ENCODE peak calls at places on chromosomes 3 and 15, in seven cellular contexts. Q is sigmoid colon, Z is GM12878, M is GM23338, B is breast epithelium, J is HCT116, P is transverse colon. A is an unnamed sample. For H3K4me1, the result is how much of the 10 kb centered on the place peaks cover.

GRCh38 chr3:127777332-127777731 is 45.0 kb downstream of the MGLL start:
- DNase-seq in Q (no peak), Z (no peak), M (no peak), B (no peak), J (no peak), P (no peak), A (no peak)

GRCh38 chr15:45653702-45654424 is 19.0 kb downstream of the SQOR start:
- DNase-seq in Q (no peak), Z (no peak), M (no peak), B (no peak), J (no peak), P (no peak), A (no peak)

GRCh38 chr3:197748597-197749314 is 927 bp upstream of the FYTTD1 start:
- DNase-seq in Q (no peak), Z (no peak), M (no peak), B (no peak), J (no peak), P (no peak), A (no peak)

GRCh38 chr15:90550919-90551318 is 21.2 kb downstream of the CRTC3 start:
- DNase-seq in Q (no peak), Z (no peak), M (no peak), B (no peak), J (no peak), P (no peak), A (no peak)

GRCh38 chr3:194178693-194179092 is 42.7 kb downstream of the HES1 start:
- DNase-seq in Q (no peak), Z (no peak), M (no peak), B (peak), J (no peak), P (no peak), A (no peak)

GRCh38 chr3:112048911-112049310 is 14.4 kb downstream of the TMPRSS7 start:
- DNase-seq in Q (no peak), Z (no peak), M (peak), B (no peak), J (no peak), P (no peak), A (no peak)

GRCh38 chr3:46717447-46718231 is at the start of gene PRSS50:
- DNase-seq in Q (peak), Z (no peak), M (peak), B (no peak), J (no peak), P (no peak), A (peak)

GRCh38 chr15:38414351-38414750 is 39.6 kb upstream of the FAM98B start:
- DNase-seq in Q (peak), Z (no peak), M (peak), B (no peak), J (peak), P (peak), A (no peak)

GRCh38 chr3:150372320-150373118 is 35.6 kb upstream of the TSC22D2 start:
- DNase-seq in Q (no peak), Z (no peak), M (no peak), B (no peak), J (no peak), P (no peak), A (no peak)

GRCh38 chr3:58180940-58181587 is 29.7 kb downstream of the DNASE1L3 start:
- DNase-seq in Q (no peak), Z (no peak), M (no peak), B (no peak), J (peak), P (no peak), A (no peak)

GRCh38 chr3:138850151-138850550 is 15.4 kb upstream of the PIK3CB start:
- DNase-seq in Q (no peak), Z (no peak), M (no peak), B (no peak), J (no peak), P (no peak), A (no peak)

GRCh38 chr3:9104121-9104520 is 140.8 kb upstream of the RAD18 start:
- DNase-seq in Q (no peak), Z (no peak), M (no peak), B (no peak), J (no peak), P (no peak), A (no peak)

GRCh38 chr3:113409676-113410075 is 31.6 kb downstream of the CFAP44 start:
- DNase-seq in Q (no peak), Z (no peak), M (no peak), B (no peak), J (no peak), P (no peak), A (no peak)

GRCh38 chr3:100316656-100317069 is 17.9 kb upstream of the NIT2 start:
- DNase-seq in Q (no peak), Z (no peak), M (peak), B (no peak), J (peak), P (no peak), A (no peak)

GRCh38 chr3:82715091-82715856 is 953.8 kb upstream of the GBE1 start:
- DNase-seq in Q (peak), Z (no peak), M (no peak), B (no peak), J (no peak), P (no peak), A (no peak)

GRCh38 chr3:37985637-37986320 is 4.8 kb upstream of the VILL start:
- DNase-seq in Q (peak), Z (no peak), M (peak), B (peak), J (no peak), P (peak), A (peak)

GRCh38 chr15:75640483-75641175 is 605 bp upstream of the IMP3 start:
- DNase-seq in Q (no peak), Z (peak), M (peak), B (no peak), J (peak), P (no peak), A (peak)

GRCh38 chr3:154184582-154184981 is 63.4 kb downstream of the ARHGEF26 start:
- DNase-seq in Q (no peak), Z (no peak), M (no peak), B (no peak), J (no peak), P (no peak), A (no peak)

GRCh38 chr15:90816401-90817116 is 51.8 kb upstream of the FURIN start:
- DNase-seq in Q (peak), Z (no peak), M (no peak), B (no peak), J (no peak), P (no peak), A (no peak)

GRCh38 chr3:119669906-119670570 is 7.2 kb downstream of the COX17 start:
- DNase-seq in Q (no peak), Z (no peak), M (no peak), B (no peak), J (no peak), P (no peak), A (no peak)

GRCh38 chr3:28651159-28651558 is 302.5 kb upstream of the AZI2 start:
- DNase-seq in Q (no peak), Z (no peak), M (no peak), B (no peak), J (no peak), P (no peak), A (no peak)

GRCh38 chr3:56323986-56324420 is 144.3 kb downstream of the ERC2 start:
- DNase-seq in Q (no peak), Z (no peak), M (no peak), B (no peak), J (no peak), P (no peak), A (no peak)

GRCh38 chr15:98813956-98814355 is 165.6 kb downstream of the IGF1R start:
- DNase-seq in Q (no peak), Z (no peak), M (no peak), B (no peak), J (no peak), P (no peak), A (no peak)

GRCh38 chr15:98455899-98456298 is 192.4 kb upstream of the IGF1R start:
- DNase-seq in Q (no peak), Z (no peak), M (no peak), B (no peak), J (no peak), P (no peak), A (no peak)

GRCh38 chr15:91508633-91509032 is 344.9 kb upstream of the SLCO3A1 start:
- DNase-seq in Q (no peak), Z (no peak), M (no peak), B (no peak), J (no peak), P (no peak), A (no peak)

GRCh38 chr3:171156455-171157005 is 130.0 kb upstream of the SLC2A2 start:
- DNase-seq in Q (no peak), Z (no peak), M (no peak), B (no peak), J (no peak), P (no peak), A (no peak)

GRCh38 chr15:73388256-73388781 is 19.6 kb upstream of the HCN4 start:
- DNase-seq in Q (no peak), Z (no peak), M (peak), B (no peak), J (peak), P (no peak), A (no peak)

GRCh38 chr3:194255252-194256039 is 95.7 kb downstream of the CPN2 start:
- DNase-seq in Q (peak), Z (peak), M (no peak), B (peak), J (no peak), P (peak), A (peak)

GRCh38 chr3:113535898-113536297 is 3.5 kb downstream of the SIDT1 start:
- DNase-seq in Q (no peak), Z (no peak), M (peak), B (no peak), J (no peak), P (no peak), A (no peak)

GRCh38 chr3:122824465-122825379 is 29.9 kb downstream of the SLC49A4 start:
- DNase-seq in Q (no peak), Z (no peak), M (no peak), B (no peak), J (no peak), P (no peak), A (no peak)

GRCh38 chr3:145776782-145777408 is 384.1 kb downstream of the PLOD2 start:
- DNase-seq in Q (no peak), Z (peak), M (peak), B (no peak), J (peak), P (no peak), A (no peak)

GRCh38 chr3:141335531-141336042 is 32.7 kb upstream of the ZBTB38 start:
- DNase-seq in Q (no peak), Z (no peak), M (no peak), B (no peak), J (no peak), P (no peak), A (no peak)

GRCh38 chr3:129007792-129008191 is 6.7 kb downstream of the EFCC1 start:
- DNase-seq in Q (peak), Z (no peak), M (no peak), B (no peak), J (no peak), P (no peak), A (no peak)

GRCh38 chr3:194906229-194906629 is 220.5 kb downstream of the FAM43A start:
- DNase-seq in Q (no peak), Z (no peak), M (no peak), B (peak), J (no peak), P (no peak), A (no peak)

GRCh38 chr3:78941587-78941986 is 826.2 kb downstream of the ROBO1 start:
- DNase-seq in Q (no peak), Z (no peak), M (no peak), B (no peak), J (no peak), P (no peak), A (no peak)

GRCh38 chr15:40691737-40692136 is 3.2 kb upstream of the RAD51 start:
- DNase-seq in Q (no peak), Z (no peak), M (no peak), B (no peak), J (no peak), P (no peak), A (no peak)
- TF ChIP-seq POLR2AphosphoS5 in Q (no peak), Z (no peak), M (no peak), B (no peak), J (no peak), P (no peak), A (no peak)

GRCh38 chr15:58446521-58446920 is 14.7 kb downstream of the LIPC start:
- DNase-seq in Q (no peak), Z (no peak), M (no peak), B (no peak), J (no peak), P (no peak), A (no peak)

GRCh38 chr15:58447244-58448010 is 15.6 kb downstream of the LIPC start:
- DNase-seq in Q (no peak), Z (no peak), M (no peak), B (no peak), J (no peak), P (no peak), A (no peak)

GRCh38 chr15:58444056-58444455 is 12.3 kb downstream of the LIPC start:
- DNase-seq in Q (no peak), Z (no peak), M (no peak), B (no peak), J (no peak), P (no peak), A (no peak)

GRCh38 chr15:58444658-58445332 is 13.0 kb downstream of the LIPC start:
- DNase-seq in Q (no peak), Z (no peak), M (peak), B (no peak), J (no peak), P (no peak), A (no peak)

GRCh38 chr15:58445861-58446260 is 14.1 kb downstream of the LIPC start:
- DNase-seq in Q (no peak), Z (no peak), M (no peak), B (no peak), J (no peak), P (no peak), A (no peak)
- H3K4me1 ChIP-seq in Q (under half), Z (under half), M (under half), B (under half), J (under half), P (under half), A (under half)

DNA sequence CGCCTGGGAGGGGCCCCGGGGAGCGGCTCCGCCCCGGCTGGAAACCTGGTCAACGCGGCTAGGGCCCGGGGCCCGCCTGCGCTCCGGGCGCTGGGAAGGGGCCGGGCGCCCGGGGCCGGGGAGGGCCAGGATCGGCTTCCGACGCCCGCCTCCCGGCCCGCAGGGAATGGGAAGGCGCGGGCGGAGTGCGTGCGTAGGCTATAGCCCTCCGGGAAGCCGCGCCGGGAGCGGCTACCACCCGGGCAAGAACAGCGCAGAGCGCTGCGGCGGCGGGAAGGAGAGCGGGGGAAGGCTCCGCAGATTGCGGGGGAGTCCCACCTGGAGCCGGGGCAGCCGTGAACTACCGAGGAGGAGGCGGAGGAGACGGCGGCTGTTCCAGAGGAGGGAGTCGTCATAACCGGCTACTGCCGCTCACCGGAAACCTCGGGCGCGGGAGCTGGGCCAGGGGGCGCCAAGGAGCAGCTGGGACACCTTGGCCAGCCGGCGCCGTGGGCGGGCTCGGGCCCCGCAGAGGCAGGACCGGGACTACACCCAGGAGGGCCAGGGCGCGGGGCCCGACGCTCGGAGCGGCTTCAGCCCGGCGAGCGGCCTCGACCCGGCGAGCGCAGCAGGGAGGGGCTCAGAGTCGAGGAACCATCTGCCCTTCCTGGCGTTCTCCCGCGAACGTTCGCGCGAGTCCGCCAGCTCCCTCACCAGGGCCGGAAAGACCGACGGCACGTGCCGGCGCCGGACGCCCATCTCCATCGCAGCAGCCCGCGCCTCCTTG is at the start of gene EOGT:
- DNase-seq in Q (peak), Z (peak), M (peak), B (peak), J (peak), P (peak), A (peak)
- TF ChIP-seq POLR2AphosphoS5 in Q (peak), Z (peak), M (peak), B (peak), J (peak), P (peak), A (peak)

GRCh38 chr3:61683409-61684261 is 122.3 kb downstream of the PTPRG start:
- DNase-seq in Q (no peak), Z (no peak), M (no peak), B (no peak), J (no peak), P (no peak), A (no peak)

GRCh38 chr3:61682671-61683408 is 121.5 kb downstream of the PTPRG start:
- DNase-seq in Q (no peak), Z (no peak), M (no peak), B (no peak), J (peak), P (no peak), A (no peak)

GRCh38 chr3:61685755-61686154 is 124.4 kb downstream of the PTPRG start:
- DNase-seq in Q (no peak), Z (no peak), M (no peak), B (no peak), J (no peak), P (peak), A (no peak)

GRCh38 chr3:61686228-61686648 is 124.9 kb downstream of the PTPRG start:
- DNase-seq in Q (no peak), Z (no peak), M (no peak), B (no peak), J (no peak), P (no peak), A (no peak)

DNA sequence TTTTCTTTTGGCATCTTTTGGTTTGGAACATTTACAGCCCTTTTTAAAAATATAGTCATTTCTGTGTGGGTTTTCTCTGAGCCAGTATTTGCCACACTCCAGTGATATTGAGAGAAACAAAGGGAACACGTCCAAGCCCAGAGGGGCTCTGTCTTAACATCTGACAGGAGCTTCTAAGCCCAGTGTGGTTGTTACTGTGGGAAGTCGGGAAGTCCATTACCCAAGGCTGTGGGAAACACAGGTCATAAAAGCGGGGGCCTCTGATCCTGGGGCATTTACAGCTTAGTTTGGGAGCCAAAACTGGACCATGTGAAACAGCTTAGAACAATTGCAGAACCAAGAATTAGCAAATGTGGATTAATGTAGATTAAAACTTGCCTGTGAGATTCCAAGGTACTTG is 123.0 kb downstream of the PTPRG start:
- DNase-seq in Q (no peak), Z (no peak), M (no peak), B (no peak), J (no peak), P (no peak), A (no peak)
- H3K4me1 ChIP-seq in Q (under half), Z (under half), M (half or more), B (under half), J (half or more), P (under half), A (under half)

GRCh38 chr15:74413350-74414080 is 20.2 kb downstream of the SEMA7A start:
- DNase-seq in Q (no peak), Z (no peak), M (no peak), B (no peak), J (no peak), P (no peak), A (no peak)

GRCh38 chr15:74412159-74412558 is 21.6 kb downstream of the SEMA7A start:
- DNase-seq in Q (no peak), Z (no peak), M (no peak), B (no peak), J (no peak), P (no peak), A (no peak)

GRCh38 chr15:74410502-74410901 is 23.3 kb downstream of the SEMA7A start:
- DNase-seq in Q (no peak), Z (no peak), M (no peak), B (no peak), J (no peak), P (no peak), A (no peak)

GRCh38 chr15:74414081-74414580 is 19.6 kb downstream of the SEMA7A start:
- DNase-seq in Q (no peak), Z (no peak), M (no peak), B (no peak), J (no peak), P (no peak), A (no peak)

GRCh38 chr15:74411686-74412085 is 22.1 kb downstream of the SEMA7A start:
- DNase-seq in Q (no peak), Z (no peak), M (no peak), B (no peak), J (no peak), P (no peak), A (no peak)
- TF ChIP-seq POLR2AphosphoS5 in Q (no peak), Z (peak), M (no peak), B (no peak), J (no peak), P (no peak), A (no peak)

DNA sequence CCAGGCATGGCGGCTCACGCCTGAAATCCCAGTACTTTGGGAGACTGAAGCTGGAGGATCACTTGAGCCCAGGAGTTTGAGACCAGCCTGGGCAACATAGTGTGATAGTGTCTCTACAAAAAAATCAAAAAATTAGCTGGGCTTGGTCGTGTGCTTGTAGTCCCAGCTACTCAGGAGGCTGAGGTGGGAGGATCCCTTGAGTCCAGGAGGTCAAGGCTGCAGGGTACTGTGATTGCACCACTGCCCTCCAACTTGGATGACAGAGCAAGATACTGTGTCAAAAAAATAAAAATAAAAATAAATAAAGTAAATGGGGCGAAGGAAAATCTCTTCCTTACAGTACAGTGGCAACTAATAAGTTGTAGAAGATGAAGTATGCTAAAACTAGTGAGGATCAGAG is 29.6 kb downstream of the LSM3 start:
- DNase-seq in Q (no peak), Z (no peak), M (no peak), B (no peak), J (no peak), P (no peak), A (no peak)
- H3K4me1 ChIP-seq in Q (under half), Z (under half), M (under half), B (under half), J (under half), P (under half), A (under half)

GRCh38 chr3:12835005-12835665 is 6.2 kb downstream of the RPL32 start:
- DNase-seq in Q (no peak), Z (no peak), M (no peak), B (no peak), J (no peak), P (no peak), A (no peak)

GRCh38 chr3:12840591-12841084 is 727 bp downstream of the RPL32 start:
- DNase-seq in Q (no peak), Z (no peak), M (no peak), B (no peak), J (no peak), P (no peak), A (no peak)

GRCh38 chr3:12837295-12837986 is 3.9 kb downstream of the RPL32 start:
- DNase-seq in Q (no peak), Z (no peak), M (no peak), B (no peak), J (no peak), P (no peak), A (no peak)

GRCh38 chr3:12841085-12841969 is at the start of gene RPL32:
- DNase-seq in Q (peak), Z (peak), M (peak), B (peak), J (peak), P (peak), A (peak)

GRCh38 chr3:12838179-12838965 is 3.0 kb downstream of the RPL32 start:
- DNase-seq in Q (no peak), Z (no peak), M (no peak), B (no peak), J (no peak), P (no peak), A (no peak)
- TF ChIP-seq POLR2AphosphoS5 in Q (no peak), Z (peak), M (no peak), B (no peak), J (peak), P (no peak), A (no peak)

A was measured in upper lobe of left lung.